ENCODE peak calls at places on chromosomes 2 and 18, in six cellular contexts. X, Z, Q, D, H and S are unnamed samples.

GRCh38 chr18:69840445-69840844 is 107.2 kb downstream of the CD226 start:
- DNase-seq in X (no peak), Z (no peak), Q (peak), D (no peak), H (no peak), S (no peak)

GRCh38 chr2:238649936-238650518 is 197.9 kb upstream of the TWIST2 start:
- DNase-seq in X (no peak), Z (no peak), Q (no peak), D (no peak), H (peak), S (no peak)

GRCh38 chr18:27428716-27429475 is 243.8 kb upstream of the CHST9 start:
- DNase-seq in X (no peak), Z (no peak), Q (no peak), D (no peak), H (no peak), S (no peak)

GRCh38 chr2:176129825-176130152 is 284 bp downstream of the HOXD8 start:
- DNase-seq in X (peak), Z (no peak), Q (no peak), D (no peak), H (no peak), S (no peak)

GRCh38 chr2:134009440-134009839 is 244.4 kb upstream of the MGAT5 start:
- DNase-seq in X (no peak), Z (no peak), Q (no peak), D (no peak), H (no peak), S (no peak)

GRCh38 chr2:33392366-33392765 is 84.1 kb upstream of the RASGRP3 start:
- DNase-seq in X (no peak), Z (no peak), Q (no peak), D (no peak), H (no peak), S (no peak)

GRCh38 chr2:165776796-165777195 is 17.3 kb downstream of the GALNT3 start:
- DNase-seq in X (no peak), Z (no peak), Q (no peak), D (no peak), H (no peak), S (no peak)

GRCh38 chr18:5640939-5641338 is 97.1 kb upstream of the EPB41L3 start:
- DNase-seq in X (no peak), Z (no peak), Q (no peak), D (no peak), H (no peak), S (no peak)

GRCh38 chr2:220648628-220649027 is 923.5 kb downstream of the EPHA4 start:
- DNase-seq in X (no peak), Z (no peak), Q (no peak), D (no peak), H (no peak), S (no peak)

GRCh38 chr18:38497281-38497680 is 931.7 kb upstream of the CELF4 start:
- DNase-seq in X (no peak), Z (no peak), Q (no peak), D (no peak), H (no peak), S (no peak)

GRCh38 chr18:13216092-13216582 is 2.4 kb upstream of the LDLRAD4 start:
- DNase-seq in X (peak), Z (peak), Q (peak), D (peak), H (peak), S (peak)

GRCh38 chr2:217222511-217222910 is 362.6 kb upstream of the TNP1 start:
- DNase-seq in X (no peak), Z (no peak), Q (peak), D (no peak), H (no peak), S (peak)

GRCh38 chr2:9799011-9799596 is 44.2 kb upstream of the TAF1B start:
- DNase-seq in X (no peak), Z (no peak), Q (no peak), D (no peak), H (peak), S (no peak)

GRCh38 chr2:20400306-20400705 is 46.6 kb upstream of the RHOB start:
- DNase-seq in X (no peak), Z (peak), Q (no peak), D (no peak), H (no peak), S (no peak)

GRCh38 chr2:81467096-81467495 is 1162.5 kb upstream of the LRRTM1 start:
- DNase-seq in X (no peak), Z (no peak), Q (no peak), D (peak), H (no peak), S (no peak)

GRCh38 chr2:58497189-58497588 is 256.1 kb upstream of the FANCL start:
- DNase-seq in X (no peak), Z (no peak), Q (no peak), D (no peak), H (no peak), S (no peak)

GRCh38 chr2:201798252-201798918 is 8.0 kb upstream of the CDK15 start:
- DNase-seq in X (no peak), Z (no peak), Q (peak), D (no peak), H (no peak), S (no peak)

GRCh38 chr2:1929962-1930361 is 185.6 kb upstream of the PXDN start:
- DNase-seq in X (no peak), Z (no peak), Q (no peak), D (no peak), H (no peak), S (no peak)

GRCh38 chr2:124810132-124810531 is 785.0 kb downstream of the CNTNAP5 start:
- DNase-seq in X (no peak), Z (peak), Q (peak), D (no peak), H (no peak), S (no peak)

GRCh38 chr2:10008809-10009176 is 34.6 kb upstream of the KLF11 start:
- DNase-seq in X (no peak), Z (no peak), Q (no peak), D (peak), H (no peak), S (no peak)

GRCh38 chr2:61182059-61182383 is 20.0 kb downstream of the C2orf74 start:
- DNase-seq in X (no peak), Z (no peak), Q (no peak), D (no peak), H (no peak), S (no peak)

GRCh38 chr2:239109041-239109915 is 261.4 kb downstream of the TWIST2 start:
- DNase-seq in X (no peak), Z (peak), Q (peak), D (no peak), H (no peak), S (no peak)

GRCh38 chr2:6103949-6104348 is 411.8 kb downstream of the SOX11 start:
- DNase-seq in X (no peak), Z (no peak), Q (no peak), D (no peak), H (no peak), S (no peak)

GRCh38 chr2:188786368-188786781 is 187.8 kb upstream of the COL3A1 start:
- DNase-seq in X (no peak), Z (no peak), Q (peak), D (no peak), H (no peak), S (no peak)

GRCh38 chr2:164952057-164952702 is 3.1 kb downstream of the SLC38A11 start:
- DNase-seq in X (no peak), Z (no peak), Q (no peak), D (no peak), H (no peak), S (no peak)

GRCh38 chr2:172997031-172997430 is 78.6 kb upstream of the MAP3K20 start:
- DNase-seq in X (no peak), Z (no peak), Q (peak), D (no peak), H (no peak), S (no peak)

GRCh38 chr2:75497256-75497655 is 63.5 kb downstream of the EVA1A start:
- DNase-seq in X (no peak), Z (no peak), Q (no peak), D (no peak), H (no peak), S (no peak)

GRCh38 chr18:54269924-54270844 is 867 bp downstream of the POLI start:
- DNase-seq in X (peak), Z (peak), Q (peak), D (no peak), H (peak), S (no peak)

GRCh38 chr2:34161546-34161945 is 562.4 kb upstream of the FAM98A start:
- DNase-seq in X (no peak), Z (no peak), Q (no peak), D (no peak), H (no peak), S (no peak)